ENCODE peak calls at places on chromosome 11, in four cellular contexts. G, C, L and E are unnamed samples.

GRCh38 chr11:97259884-97260283 is 870.1 kb downstream of the JRKL start:
- DNase-seq in L (no peak), G (no peak), C (no peak), E (no peak)

GRCh38 chr11:75668508-75669297 is at the start of gene MAP6:
- DNase-seq in L (no peak), C (peak; percentile 21), G (no peak), E (no peak)

GRCh38 chr11:102208835-102209234 is 98.6 kb downstream of the YAP1 start:
- DNase-seq in L (no peak), C (no peak), G (no peak), E (no peak)

GRCh38 chr11:93743316-93743715 is 1.8 kb downstream of the C11orf54 start:
- DNase-seq in C (no peak), G (no peak), L (no peak), E (peak; percentile 71)

GRCh38 chr11:36073411-36074203 is 129.7 kb downstream of the LDLRAD3 start:
- DNase-seq in G (no peak), C (no peak), L (no peak), E (no peak)

GRCh38 chr11:118289411-118289810 is 15.1 kb upstream of the CD3E start:
- DNase-seq in C (no peak), L (no peak), G (no peak), E (no peak)

GRCh38 chr11:130892847-130893246 is 23.4 kb downstream of the SNX19 start:
- DNase-seq in C (no peak), G (no peak), L (no peak), E (no peak)

GRCh38 chr11:47586043-47586442 is 435 bp upstream of the FAM180B start:
- DNase-seq in G (no peak), L (no peak), C (no peak), E (no peak)

GRCh38 chr11:27830206-27830605 is 130.0 kb upstream of the BDNF start:
- DNase-seq in G (no peak), C (no peak), L (no peak), E (no peak)

GRCh38 chr11:29093416-29093815 is 923.4 kb downstream of the KCNA4 start:
- DNase-seq in G (no peak), L (no peak), C (peak; percentile 33), E (no peak)

GRCh38 chr11:17771415-17771814 is 36.8 kb downstream of the KCNC1 start:
- DNase-seq in C (no peak), L (no peak), G (no peak), E (no peak)

GRCh38 chr11:124746621-124747243 is 5.3 kb downstream of the VSIG2 start:
- DNase-seq in C (peak; percentile 85), L (no peak), G (no peak), E (peak; percentile 92)

GRCh38 chr11:74390697-74391096 is 7.5 kb downstream of the PGM2L1 start:
- DNase-seq in C (no peak), G (no peak), L (no peak), E (no peak)

GRCh38 chr11:67408437-67409200 is 4.7 kb downstream of the TBC1D10C start:
- DNase-seq in G (no peak), L (no peak), C (no peak), E (peak; percentile 34)

GRCh38 chr11:93525601-93526000 is 17.6 kb downstream of the SMCO4 start:
- DNase-seq in C (no peak), G (no peak), L (no peak), E (no peak)

GRCh38 chr11:16169946-16170345 is 186.4 kb downstream of the SOX6 start:
- DNase-seq in L (no peak), C (no peak), G (no peak), E (no peak)

GRCh38 chr11:90288207-90288821 is 65.5 kb upstream of the CHORDC1 start:
- DNase-seq in G (no peak), C (peak; percentile 30), L (no peak), E (no peak)

GRCh38 chr11:17164361-17165246 is 43.2 kb downstream of the PIK3C2A start:
- DNase-seq in L (no peak), G (no peak), C (no peak), E (peak; percentile 53)

GRCh38 chr11:118055966-118056365 is 20.9 kb upstream of the TMPRSS4 start:
- DNase-seq in G (no peak), L (peak; percentile 46), C (no peak), E (no peak)

GRCh38 chr11:86162257-86162656 is 82.3 kb upstream of the EED start:
- DNase-seq in L (peak; percentile 91), G (no peak), C (no peak), E (peak; percentile 78)

GRCh38 chr11:104738918-104739317 is 159.3 kb downstream of the CASP12 start:
- DNase-seq in G (no peak), L (no peak), C (no peak), E (no peak)

GRCh38 chr11:28777126-28777525 is 668.9 kb downstream of the METTL15 start:
- DNase-seq in L (no peak), G (no peak), C (no peak), E (no peak)

GRCh38 chr11:71207563-71207962 is 44.8 kb downstream of the SHANK2 start:
- DNase-seq in L (peak; percentile 24), G (no peak), C (no peak), E (no peak)
- TF ChIP-seq EP300 in L (no peak), G (no peak), C (no peak), E (no peak)

GRCh38 chr11:78416285-78417174 is 1.1 kb downstream of the GAB2 start:
- DNase-seq in L (peak; percentile 95), C (peak; percentile 81), G (peak; percentile 82), E (peak; percentile 91)

GRCh38 chr11:78417175-78417887 is at the start of gene GAB2:
- DNase-seq in C (no peak), L (no peak), G (no peak), E (peak; percentile 93)

GRCh38 chr11:78418584-78419211 is 1.1 kb upstream of the GAB2 start:
- DNase-seq in C (no peak), G (no peak), L (no peak), E (no peak)

GRCh38 chr11:78419327-78419726 is 1.7 kb upstream of the GAB2 start:
- DNase-seq in C (peak; percentile 24), L (peak; percentile 86), G (no peak), E (no peak)

GRCh38 chr11:78417888-78418583 is 416 bp upstream of the GAB2 start:
- DNase-seq in L (peak; percentile 89), G (peak; percentile 64), C (peak; percentile 64), E (peak; percentile 91)
- TF ChIP-seq POLR2A in L (no peak), G (peak; percentile 91), C (peak; percentile 18), E (peak; percentile 71)

GRCh38 chr11:832529-833113 is at the start of gene CD151:
- DNase-seq in C (no peak), L (no peak), G (no peak), E (peak; percentile 92)
- H3K4me1 ChIP-seq in C (peaks cover 56% of the 10 kb centered on the region), L (peaks cover 60% of the 10 kb centered on the region), G (peaks cover 47% of the 10 kb centered on the region), E (peaks cover 77% of the 10 kb centered on the region)

GRCh38 chr11:34242037-34242625 is 115.7 kb downstream of the ABTB2 start:
- DNase-seq in G (no peak), C (peak; percentile 33), L (no peak), E (no peak)
- TF ChIP-seq EP300 in G (no peak), C (no peak), L (no peak), E (no peak)

GRCh38 chr11:70397983-70398833 is at the start of gene CTTN:
- DNase-seq in G (peak; percentile 69), L (peak; percentile 93), C (peak; percentile 92), E (peak; percentile 97)
- TF ChIP-seq POLR2A in G (no peak), L (peak; percentile 48), C (peak; percentile 57), E (peak; percentile 76)

GRCh38 chr11:64582885-64583284 is 8.1 kb upstream of the SLC22A12 start:
- DNase-seq in G (no peak), C (no peak), L (peak; percentile 38), E (no peak)
- H3K4me1 ChIP-seq in G (no peaks in the 10 kb centered on the region), C (no peaks in the 10 kb centered on the region), L (no peaks in the 10 kb centered on the region), E (no peaks in the 10 kb centered on the region)

DNA sequence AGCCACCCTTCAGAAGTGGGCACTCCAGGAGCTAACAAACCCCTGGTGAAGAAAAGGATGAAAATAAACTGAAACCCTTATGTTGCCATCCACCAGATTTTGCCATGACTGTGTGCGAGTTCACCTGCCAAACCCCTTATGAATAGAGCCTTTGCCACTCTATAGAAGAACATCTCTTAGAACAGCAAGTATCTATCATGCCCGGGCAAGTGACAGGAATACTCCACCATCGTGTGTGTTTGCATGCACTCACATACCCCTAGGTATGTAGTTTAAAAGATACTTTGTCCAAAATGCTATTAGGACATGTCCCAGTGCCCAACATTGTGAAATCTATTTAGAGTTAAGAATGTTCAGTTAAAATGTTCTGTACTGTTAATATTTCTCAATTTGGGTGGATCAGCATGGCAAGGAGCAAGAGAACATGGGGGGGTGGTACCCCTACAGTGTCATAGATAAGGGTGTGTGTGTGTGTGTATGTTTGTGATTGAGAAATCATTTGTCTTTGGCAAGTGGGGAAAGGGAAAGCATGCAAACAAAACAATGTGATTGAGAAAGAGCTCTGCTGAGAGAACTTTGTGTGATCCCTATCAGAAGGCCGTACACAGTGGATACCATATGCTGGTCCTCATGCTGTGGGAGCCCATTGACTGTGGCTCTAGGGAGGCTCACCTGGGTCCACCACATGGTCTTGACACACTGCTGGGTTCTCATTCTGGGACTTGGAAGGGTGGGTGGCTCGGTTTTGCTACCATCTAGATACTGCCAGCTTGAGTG is 94.9 kb downstream of the ZBTB16 start:
- DNase-seq in L (peak; percentile 89), C (no peak), G (peak; percentile 59), E (no peak)
- TF ChIP-seq EP300 in L (peak; percentile 99), C (no peak), G (peak; percentile 100), E (peak; percentile 99)